ENCODE peak calls at places on chromosome 19, in six cellular contexts. A is GM18507; Z is GM12892; R is Caco-2; O is mucosa of gallbladder; Q is CD8-positive, alpha-beta memory T cell. H is an unnamed sample.

GRCh38 chr19:33819875-33820781 is 23.5 kb downstream of the KCTD15 start:
- DNase-seq in A (peak), R (peak), Z (no peak), O (peak), Q (peak), H (peak)

GRCh38 chr19:45087531-45087930 is 5.4 kb upstream of the PPP1R37 start:
- DNase-seq in Q (peak), A (no peak), Z (no peak), O (no peak), R (no peak), H (no peak)

GRCh38 chr19:52533901-52534300 is 6.4 kb downstream of the ZNF808 start:
- DNase-seq in A (no peak), O (no peak), Z (no peak), R (peak), Q (no peak), H (peak)

GRCh38 chr19:16160943-16161560 is 12.3 kb downstream of the CIB3 start:
- DNase-seq in O (no peak), R (no peak), Q (no peak), Z (no peak), A (no peak), H (no peak)

GRCh38 chr19:45469835-45470146 is 2.0 kb downstream of the FOSB start:
- DNase-seq in Q (no peak), O (no peak), A (peak), Z (peak), R (peak), H (peak)

GRCh38 chr19:34269968-34270621 is 15.7 kb downstream of the GARRE1 start:
- DNase-seq in A (peak), R (peak), Q (peak), O (peak), Z (peak), H (peak)

GRCh38 chr19:3176715-3177501 is 1.7 kb upstream of the S1PR4 start:
- DNase-seq in Q (peak), A (no peak), Z (no peak), R (no peak), O (no peak), H (peak)

GRCh38 chr19:41299046-41299754 is 10.8 kb upstream of the CCDC97 start:
- DNase-seq in O (no peak), A (no peak), R (no peak), Z (no peak), Q (no peak), H (peak)

GRCh38 chr19:50695251-50696064 is 24.1 kb downstream of the SHANK1 start:
- DNase-seq in O (no peak), R (peak), Q (no peak), A (no peak), Z (no peak), H (peak)

GRCh38 chr19:29872224-29872731 is 60.5 kb downstream of the CCNE1 start:
- DNase-seq in Q (no peak), R (no peak), Z (no peak), O (no peak), A (no peak), H (no peak)

GRCh38 chr19:38686530-38686888 is 39.1 kb downstream of the ACTN4 start:
- DNase-seq in Z (no peak), Q (peak), O (no peak), R (no peak), A (no peak), H (no peak)

GRCh38 chr19:39380521-39381502 is 10.1 kb downstream of the PAF1 start:
- DNase-seq in Q (no peak), A (no peak), Z (no peak), O (no peak), R (no peak), H (no peak)

GRCh38 chr19:52527954-52528326 is 472 bp downstream of the ZNF808 start:
- DNase-seq in A (no peak), Z (no peak), O (no peak), R (no peak), Q (no peak), H (peak)

GRCh38 chr19:6952956-6953355 is 65.6 kb downstream of the ADGRE1 start:
- DNase-seq in Q (no peak), Z (no peak), R (no peak), A (no peak), O (no peak), H (no peak)

GRCh38 chr19:55676889-55677505 is 2.0 kb downstream of the EPN1 start:
- DNase-seq in O (no peak), Z (no peak), R (no peak), Q (no peak), A (no peak), H (no peak)

GRCh38 chr19:55353803-55354697 is 469 bp downstream of the COX6B2 start:
- DNase-seq in Q (peak), R (peak), O (peak), Z (peak), A (peak), H (peak)

GRCh38 chr19:35049456-35049855 is 7.9 kb downstream of the HPN start:
- DNase-seq in O (no peak), A (no peak), Q (no peak), R (no peak), Z (no peak), H (no peak)

GRCh38 chr19:19209372-19209771 is 2.4 kb upstream of the NCAN start:
- DNase-seq in O (no peak), Z (no peak), A (no peak), Q (no peak), R (no peak), H (no peak)

GRCh38 chr19:41323023-41323422 is 13.1 kb downstream of the CCDC97 start:
- DNase-seq in O (no peak), A (no peak), Q (no peak), Z (no peak), R (no peak), H (no peak)

GRCh38 chr19:23407597-23407996 is 12.3 kb upstream of the ZNF91 start:
- DNase-seq in R (no peak), Z (no peak), A (no peak), O (no peak), Q (no peak), H (no peak)

GRCh38 chr19:17385878-17386611 is 8.0 kb downstream of the CCDC194 start:
- DNase-seq in Z (peak), Q (peak), A (no peak), O (peak), R (peak), H (peak)

GRCh38 chr19:11745871-11746270 is 7.1 kb upstream of the ZNF823 start:
- DNase-seq in Z (no peak), A (no peak), Q (no peak), O (no peak), R (no peak), H (peak)

GRCh38 chr19:49921871-49922755 is 6.9 kb upstream of the ATF5 start:
- DNase-seq in O (no peak), A (no peak), Z (no peak), Q (no peak), R (no peak), H (no peak)

GRCh38 chr19:10295305-10295846 is 5.6 kb downstream of the ICAM5 start:
- DNase-seq in Z (peak), O (no peak), Q (peak), R (no peak), A (no peak), H (peak)

GRCh38 chr19:50252887-50253268 is 49.5 kb downstream of the MYH14 start:
- DNase-seq in Q (no peak), A (no peak), R (no peak), O (no peak), Z (no peak), H (no peak)

GRCh38 chr19:17944301-17944700 is 11.5 kb downstream of the CCDC124 start:
- DNase-seq in R (no peak), O (no peak), Q (no peak), A (no peak), Z (no peak), H (no peak)

GRCh38 chr19:35846038-35846668 is 6.2 kb downstream of the NPHS1 start:
- DNase-seq in Q (no peak), A (no peak), O (no peak), R (peak), Z (no peak), H (no peak)

GRCh38 chr19:7294571-7295212 is 478 bp upstream of the INSR start:
- DNase-seq in R (peak), Z (peak), A (no peak), O (peak), Q (no peak), H (peak)

GRCh38 chr19:46546194-46546896 is 50.7 kb upstream of the PNMA8B start:
- DNase-seq in Q (no peak), R (peak), Z (no peak), O (peak), A (no peak), H (peak)

GRCh38 chr19:58474291-58474996 is 1.7 kb upstream of the ZNF446 start:
- DNase-seq in O (no peak), Q (no peak), A (no peak), Z (no peak), R (no peak), H (no peak)

GRCh38 chr19:49442793-49443365 is 1.6 kb upstream of the SLC17A7 start:
- DNase-seq in Z (peak), Q (no peak), R (peak), O (peak), A (no peak), H (peak)

GRCh38 chr19:48398329-48399235 is 5.1 kb downstream of the GRIN2D start:
- DNase-seq in Z (peak), Q (peak), A (peak), R (peak), O (peak), H (peak)

GRCh38 chr19:38470788-38471480 is 37.4 kb downstream of the RYR1 start:
- DNase-seq in A (no peak), Z (no peak), O (no peak), Q (no peak), R (no peak), H (no peak)

H was measured in thyroid gland.